ENCODE peak calls at places on chromosomes 7 and 10, in eight cellular contexts. B is neuronal stem cell; R is IMR-90; Q is GM23248; T is pancreas; K is esophagus muscularis mucosa; O is GM12878; U is CD8-positive, alpha-beta T cell. V is an unnamed sample.

GRCh38 chr7:143988986-143989745 is 11.0 kb upstream of the OR6B1 start:
- DNase-seq in B (no peak), R (peak; percentile 41), Q (peak; percentile 61), T (no peak), K (no peak), O (no peak), U (no peak), V (no peak)

GRCh38 chr10:72567421-72567820 is 58.5 kb downstream of the MICU1 start:
- DNase-seq in B (no peak), R (peak; percentile 28), Q (peak; percentile 87), T (no peak), K (no peak), O (no peak), U (no peak), V (no peak)

GRCh38 chr10:109861051-109861450 is 62.3 kb downstream of the XPNPEP1 start:
- DNase-seq in B (no peak), R (no peak), Q (no peak), T (no peak), K (no peak), O (no peak), U (no peak), V (no peak)

GRCh38 chr10:10994360-10994759 is 23.3 kb upstream of the CELF2 start:
- DNase-seq in B (no peak), R (no peak), Q (no peak), T (no peak), K (peak; percentile 75), O (no peak), U (no peak), V (no peak)

GRCh38 chr7:1394371-1394770 is 64.9 kb downstream of the MICALL2 start:
- DNase-seq in B (no peak), R (no peak), Q (no peak), T (no peak), K (no peak), O (no peak), U (no peak), V (no peak)

GRCh38 chr10:79320785-79321493 is 26.3 kb upstream of the PPIF start:
- DNase-seq in B (no peak), R (peak; percentile 94), Q (peak; percentile 100), T (no peak), K (no peak), O (no peak), U (no peak), V (no peak)

GRCh38 chr10:80486151-80486692 is 32.1 kb downstream of the TSPAN14 start:
- DNase-seq in B (no peak), R (no peak), Q (no peak), T (no peak), K (no peak), O (no peak), U (no peak), V (no peak)

GRCh38 chr10:125629758-125630376 is 53.1 kb downstream of the TEX36 start:
- DNase-seq in B (no peak), R (peak; percentile 53), Q (peak; percentile 46), T (no peak), K (no peak), O (no peak), U (no peak), V (no peak)

GRCh38 chr10:3829193-3830050 is 44.4 kb upstream of the KLF6 start:
- DNase-seq in B (no peak), R (no peak), Q (no peak), T (no peak), K (no peak), O (no peak), U (no peak), V (no peak)
- H3K4me3 ChIP-seq in B (no peak overlapping the region), R (peak overlapping the region; percentile 45), Q (peak overlapping the region; percentile 72), T (no peak overlapping the region), K (peak overlapping the region; percentile 57), O (no peak overlapping the region), U (peak overlapping the region; percentile 28), V (peak overlapping the region; percentile 91)

DNA sequence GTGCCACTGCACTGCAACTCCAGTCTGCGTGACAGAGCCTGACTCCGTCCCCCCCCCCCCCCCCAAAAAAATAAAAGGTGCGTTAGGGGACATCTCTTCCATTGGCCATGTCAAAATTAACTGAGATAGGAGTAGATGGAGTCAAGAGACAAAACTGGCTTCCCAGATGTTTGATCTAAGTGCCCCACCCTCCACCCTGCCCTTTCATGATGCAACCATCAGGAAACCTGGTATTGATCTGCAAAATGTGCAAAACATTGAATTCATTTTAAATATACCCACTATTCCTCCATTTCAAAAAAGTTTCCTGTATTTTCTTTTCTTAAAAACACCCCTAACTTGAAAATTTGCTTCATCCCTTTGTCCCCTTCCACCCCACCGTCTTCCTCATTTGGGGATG is 17.5 kb downstream of the ARID5B start:
- DNase-seq in B (no peak), R (no peak), Q (no peak), T (no peak), K (no peak), O (no peak), U (no peak), V (no peak)
- H3K36me3 ChIP-seq in B (no peaks in the 10 kb centered on the region), R (peaks cover 29% of the 10 kb centered on the region), Q (no peaks in the 10 kb centered on the region), T (no peaks in the 10 kb centered on the region), K (no peaks in the 10 kb centered on the region), O (no peaks in the 10 kb centered on the region), U (no peaks in the 10 kb centered on the region), V (peaks cover 42% of the 10 kb centered on the region)

DNA sequence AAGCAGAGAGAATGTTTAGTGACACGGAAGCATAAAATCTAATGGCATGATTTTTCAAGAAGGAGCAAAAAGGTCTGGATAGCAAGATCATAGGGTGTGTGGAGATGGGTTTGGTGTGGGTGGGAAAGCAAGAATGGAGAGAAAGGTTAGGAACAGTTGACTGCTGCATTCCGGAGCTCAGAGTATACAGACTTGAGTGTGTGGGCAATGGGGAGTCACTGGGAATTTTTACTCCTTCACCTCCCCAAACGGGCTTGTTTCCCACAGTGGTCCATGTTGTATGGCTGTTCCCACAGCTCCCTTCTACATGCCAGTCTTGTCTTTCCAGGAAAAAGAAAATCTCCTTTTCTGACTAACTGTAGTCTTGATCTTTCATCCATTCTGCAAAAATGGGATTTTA is 122.1 kb downstream of the CDK6 start:
- DNase-seq in B (no peak), R (no peak), Q (no peak), T (no peak), K (no peak), O (no peak), U (no peak), V (no peak)
- H3K4me3 ChIP-seq in B (no peak overlapping the region), R (no peak overlapping the region), Q (no peak overlapping the region), T (no peak overlapping the region), K (no peak overlapping the region), O (no peak overlapping the region), U (no peak overlapping the region), V (no peak overlapping the region)

GRCh38 chr7:156964971-156965370 is 15.5 kb downstream of the NOM1 start:
- DNase-seq in B (no peak), R (no peak), Q (no peak), T (no peak), K (no peak), O (no peak), U (no peak), V (no peak)

GRCh38 chr7:156963472-156963871 is 14.0 kb downstream of the NOM1 start:
- DNase-seq in B (no peak), R (no peak), Q (no peak), T (no peak), K (no peak), O (no peak), U (no peak), V (no peak)

GRCh38 chr7:156968183-156968582 is 18.7 kb downstream of the NOM1 start:
- DNase-seq in B (no peak), R (no peak), Q (no peak), T (no peak), K (no peak), O (no peak), U (no peak), V (no peak)

GRCh38 chr7:156962897-156963296 is 13.4 kb downstream of the NOM1 start:
- DNase-seq in B (no peak), R (no peak), Q (no peak), T (no peak), K (no peak), O (no peak), U (no peak), V (no peak)

DNA sequence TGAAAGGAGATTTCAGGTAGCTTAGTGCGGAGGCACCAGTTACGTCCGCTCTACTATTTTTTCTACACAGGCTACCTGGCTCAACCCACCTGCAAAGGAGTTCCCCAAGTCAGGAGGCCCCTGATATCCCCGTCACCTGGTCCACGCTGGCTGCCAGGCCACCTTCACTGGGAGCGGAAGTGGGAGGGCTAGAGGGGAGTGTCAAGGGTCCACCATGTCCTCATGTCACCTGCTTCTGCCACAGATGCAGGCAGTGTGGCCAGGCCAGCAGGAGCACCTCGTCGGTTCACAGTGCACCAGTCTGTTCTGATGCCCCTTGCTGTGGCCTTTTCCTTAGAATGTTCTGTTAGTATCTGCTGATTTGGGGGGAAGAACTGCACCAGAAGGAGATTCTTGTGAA is 16.9 kb downstream of the NOM1 start:
- DNase-seq in B (no peak), R (no peak), Q (no peak), T (no peak), K (no peak), O (no peak), U (no peak), V (no peak)
- H3K36me3 ChIP-seq in B (peaks cover 37% of the 10 kb centered on the region), R (peaks cover 62% of the 10 kb centered on the region), Q (peaks cover 45% of the 10 kb centered on the region), T (peaks cover 20% of the 10 kb centered on the region), K (peaks cover 59% of the 10 kb centered on the region), O (peaks cover 32% of the 10 kb centered on the region), U (peaks cover 62% of the 10 kb centered on the region), V (peaks cover 86% of the 10 kb centered on the region)

GRCh38 chr7:117036034-117036669 is 82.9 kb downstream of the ST7 start:
- DNase-seq in B (no peak), R (no peak), Q (no peak), T (no peak), K (no peak), O (no peak), U (no peak), V (no peak)
- H3K4me3 ChIP-seq in B (no peak overlapping the region), R (no peak overlapping the region), Q (no peak overlapping the region), T (no peak overlapping the region), K (no peak overlapping the region), O (no peak overlapping the region), U (no peak overlapping the region), V (no peak overlapping the region)

DNA sequence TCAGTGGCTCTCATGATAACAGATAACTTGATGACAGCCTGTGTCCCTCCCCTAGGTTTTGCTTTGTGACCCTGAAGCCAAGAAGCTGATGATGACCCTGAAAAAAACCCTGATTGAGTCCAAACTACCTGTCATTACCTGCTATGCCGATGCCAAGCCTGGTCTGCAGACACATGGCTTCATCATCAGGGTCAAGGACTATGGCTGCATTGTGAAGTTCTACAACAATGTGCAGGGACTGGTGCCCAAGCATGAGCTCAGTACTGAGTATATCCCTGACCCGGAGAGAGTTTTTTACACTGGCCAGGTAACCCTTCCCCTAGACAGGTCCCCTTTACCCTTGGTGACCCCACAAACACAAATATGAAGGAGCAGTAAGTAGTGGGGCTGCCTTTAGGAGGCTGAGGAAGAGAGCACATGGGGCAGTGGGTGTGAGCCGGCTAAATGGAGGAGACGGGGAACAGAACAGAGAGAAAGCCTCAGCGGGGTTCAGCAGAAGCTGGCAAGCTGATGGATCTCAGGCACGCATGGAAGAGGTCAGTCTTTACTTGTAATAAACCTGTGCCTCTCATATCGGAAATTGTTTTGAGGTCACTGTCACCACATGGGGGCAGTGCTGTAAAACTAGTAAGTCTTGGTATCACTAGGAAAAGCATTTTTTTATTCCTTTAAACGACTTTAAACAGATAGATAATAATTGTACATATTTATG is 20.2 kb downstream of the PDCD11 start:
- DNase-seq in B (peak; percentile 24), R (peak; percentile 65), Q (peak; percentile 77), T (peak; percentile 37), K (no peak), O (peak; percentile 27), U (peak; percentile 72), V (peak; percentile 46)
- H3K36me3 ChIP-seq in B (peaks cover 69% of the 10 kb centered on the region), R (peaks cover 74% of the 10 kb centered on the region), Q (peaks cover 61% of the 10 kb centered on the region), T (peaks cover 56% of the 10 kb centered on the region), K (peaks cover 83% of the 10 kb centered on the region), O (peaks cover 46% of the 10 kb centered on the region), U (peaks cover 77% of the 10 kb centered on the region), V (peaks cover 92% of the 10 kb centered on the region)